ENCODE peak calls at places on chromosomes 11 and 22, in four cellular contexts. One of them, this sample, is unnamed.

GRCh38 chr22:44722611-44723010 is 20.6 kb downstream of the PRR5 start:
- DNase-seq in uterus: no peak
- DNase-seq in fibroblast of lung: no peak
- DNase-seq in lower leg skin: no peak
- DNase-seq in this sample: no peak

GRCh38 chr11:131690362-131690761 is 319.9 kb downstream of the NTM start:
- DNase-seq in uterus: no peak
- DNase-seq in fibroblast of lung: no peak
- DNase-seq in lower leg skin: no peak
- DNase-seq in this sample: no peak

GRCh38 chr11:65423516-65424199 is 1.1 kb downstream of the NEAT1 start:
- DNase-seq in uterus: peak
- DNase-seq in fibroblast of lung: peak
- DNase-seq in lower leg skin: no peak
- DNase-seq in this sample: no peak

GRCh38 chr22:20977516-20978170 is 4.5 kb upstream of the LZTR1 start:
- DNase-seq in uterus: no peak
- DNase-seq in fibroblast of lung: no peak
- DNase-seq in lower leg skin: no peak
- DNase-seq in this sample: no peak

GRCh38 chr11:103530257-103530656 is 421.0 kb downstream of the DYNC2H1 start:
- DNase-seq in uterus: no peak
- DNase-seq in fibroblast of lung: peak
- DNase-seq in lower leg skin: no peak
- DNase-seq in this sample: no peak

GRCh38 chr22:41943661-41944209 is 3.2 kb downstream of the CENPM start:
- DNase-seq in uterus: no peak
- DNase-seq in fibroblast of lung: peak
- DNase-seq in lower leg skin: no peak
- DNase-seq in this sample: no peak

GRCh38 chr11:128790200-128790599 is 76.9 kb downstream of the KCNJ1 start:
- DNase-seq in uterus: no peak
- DNase-seq in fibroblast of lung: peak
- DNase-seq in lower leg skin: no peak
- DNase-seq in this sample: no peak

GRCh38 chr11:130480166-130480565 is 31.7 kb downstream of the ADAMTS15 start:
- DNase-seq in uterus: no peak
- DNase-seq in fibroblast of lung: peak
- DNase-seq in lower leg skin: no peak
- DNase-seq in this sample: no peak

GRCh38 chr11:61917043-61917356 is 366 bp downstream of the RAB3IL1 start:
- DNase-seq in uterus: no peak
- DNase-seq in fibroblast of lung: no peak
- DNase-seq in lower leg skin: no peak
- DNase-seq in this sample: no peak

GRCh38 chr22:19819209-19819910 is 35.3 kb downstream of the GNB1L start:
- DNase-seq in uterus: no peak
- DNase-seq in fibroblast of lung: no peak
- DNase-seq in lower leg skin: no peak
- DNase-seq in this sample: no peak

GRCh38 chr11:6219359-6219758 is 14.0 kb downstream of the C11orf42 start:
- DNase-seq in uterus: no peak
- DNase-seq in fibroblast of lung: peak
- DNase-seq in lower leg skin: peak
- DNase-seq in this sample: peak

GRCh38 chr22:21989049-21989448 is 6.5 kb upstream of the TOP3B start:
- DNase-seq in uterus: no peak
- DNase-seq in fibroblast of lung: no peak
- DNase-seq in lower leg skin: no peak
- DNase-seq in this sample: no peak

GRCh38 chr22:47274196-47274595 is 511.7 kb downstream of the TBC1D22A start:
- DNase-seq in uterus: no peak
- DNase-seq in fibroblast of lung: no peak
- DNase-seq in lower leg skin: no peak
- DNase-seq in this sample: no peak

GRCh38 chr22:21866821-21867527 is 471 bp downstream of the MAPK1 start:
- DNase-seq in uterus: peak
- DNase-seq in fibroblast of lung: no peak
- DNase-seq in lower leg skin: peak
- DNase-seq in this sample: no peak

GRCh38 chr22:41848468-41848867 is 15.6 kb downstream of the SREBF2 start:
- DNase-seq in uterus: no peak
- DNase-seq in fibroblast of lung: no peak
- DNase-seq in lower leg skin: peak
- DNase-seq in this sample: no peak

GRCh38 chr11:100515087-100515486 is 172.0 kb upstream of the ARHGAP42 start:
- DNase-seq in uterus: no peak
- DNase-seq in fibroblast of lung: peak
- DNase-seq in lower leg skin: no peak
- DNase-seq in this sample: no peak

GRCh38 chr11:112773256-112773655 is 188.0 kb upstream of the NCAM1 start:
- DNase-seq in uterus: no peak
- DNase-seq in fibroblast of lung: no peak
- DNase-seq in lower leg skin: no peak
- DNase-seq in this sample: no peak

DNA sequence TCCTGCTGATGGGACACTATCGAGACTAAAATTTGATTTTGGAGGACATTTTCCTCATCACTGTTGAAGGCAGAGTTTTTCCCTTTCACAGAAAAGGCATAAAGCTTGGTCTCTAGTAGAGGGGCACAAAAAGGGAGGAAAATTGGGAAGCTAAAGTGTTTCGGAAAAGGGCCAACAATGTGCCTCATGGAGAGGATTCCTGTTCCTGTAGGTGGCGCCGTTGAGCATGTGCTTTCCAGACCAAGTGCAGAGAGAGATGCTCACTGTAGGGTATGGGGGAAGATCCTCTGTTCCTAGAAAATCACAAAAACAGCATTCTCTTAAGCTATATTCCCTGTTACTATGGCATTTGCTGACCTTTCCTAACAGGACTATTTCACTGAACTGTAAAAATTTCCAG is 18.4 kb upstream of the OR4C5 start:
- DNase-seq in uterus: no peak
- DNase-seq in fibroblast of lung: no peak
- DNase-seq in lower leg skin: no peak
- DNase-seq in this sample: no peak
- TF ChIP-seq CTCF in uterus: no peak
- TF ChIP-seq CTCF in fibroblast of lung: no peak
- TF ChIP-seq CTCF in lower leg skin: no peak
- TF ChIP-seq CTCF in this sample: no peak

GRCh38 chr11:45089845-45090499 is 56.5 kb upstream of the PRDM11 start:
- DNase-seq in uterus: no peak
- DNase-seq in fibroblast of lung: peak
- DNase-seq in lower leg skin: no peak
- DNase-seq in this sample: peak
- TF ChIP-seq CTCF in uterus: no peak
- TF ChIP-seq CTCF in fibroblast of lung: peak
- TF ChIP-seq CTCF in lower leg skin: no peak
- TF ChIP-seq CTCF in this sample: peak

DNA sequence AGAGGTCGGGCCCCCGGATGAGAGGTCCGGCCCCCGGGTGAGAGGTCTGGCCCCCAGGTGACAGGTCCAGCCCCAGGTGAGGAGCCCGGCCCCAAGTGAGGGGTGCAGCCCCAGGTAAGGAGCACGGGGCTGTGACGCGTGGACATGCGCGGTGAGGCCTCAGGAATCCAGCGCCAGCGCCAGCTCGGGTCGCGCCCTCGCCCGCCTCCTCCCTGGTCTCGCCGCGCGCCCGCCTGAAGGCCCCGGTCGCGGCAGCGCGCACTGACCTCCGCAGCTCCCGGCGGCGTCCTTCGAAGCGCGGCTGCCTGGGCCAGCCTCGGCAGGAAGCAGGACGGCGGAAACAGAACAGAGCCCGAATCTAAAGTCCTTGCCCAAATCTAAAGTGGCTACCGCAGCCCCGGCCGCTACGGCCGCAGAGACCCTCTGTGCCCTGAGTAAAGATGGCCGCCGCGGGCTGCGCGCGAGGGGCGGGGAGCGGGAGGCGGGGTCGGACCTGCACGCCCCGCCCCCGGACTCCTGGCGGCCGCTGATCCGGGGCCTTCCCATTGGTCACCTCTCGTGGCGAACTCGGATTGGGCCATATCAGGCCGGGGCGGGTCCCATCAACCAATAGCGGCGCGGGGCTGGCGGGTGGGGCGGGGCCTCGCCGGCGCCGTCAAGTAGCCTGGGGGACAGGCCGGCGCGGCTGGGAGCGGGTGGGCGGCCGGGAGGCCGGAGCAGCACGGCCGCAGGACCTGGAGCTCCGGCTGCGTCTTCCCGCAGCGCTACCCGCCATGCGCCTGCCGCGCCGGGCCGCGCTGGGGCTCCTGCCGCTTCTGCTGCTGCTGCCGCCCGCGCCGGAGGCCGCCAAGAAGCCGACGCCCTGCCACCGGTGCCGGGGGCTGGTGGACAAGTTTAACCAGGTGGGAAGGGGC is at the start of the genes ALG12 and CRELD2:
- DNase-seq in uterus: peak
- DNase-seq in fibroblast of lung: peak
- DNase-seq in lower leg skin: peak
- DNase-seq in this sample: peak
- TF ChIP-seq CTCF in uterus: peak
- TF ChIP-seq CTCF in fibroblast of lung: no peak
- TF ChIP-seq CTCF in lower leg skin: no peak
- TF ChIP-seq CTCF in this sample: no peak

GRCh38 chr11:125923012-125923579 is 18.8 kb downstream of the DDX25 start:
- DNase-seq in uterus: peak
- DNase-seq in fibroblast of lung: peak
- DNase-seq in lower leg skin: peak
- DNase-seq in this sample: peak
- TF ChIP-seq CTCF in uterus: peak
- TF ChIP-seq CTCF in fibroblast of lung: peak
- TF ChIP-seq CTCF in lower leg skin: no peak
- TF ChIP-seq CTCF in this sample: peak

GRCh38 chr11:124793466-124794278 is 6.5 kb downstream of the MSANTD2 start:
- DNase-seq in uterus: no peak
- DNase-seq in fibroblast of lung: peak
- DNase-seq in lower leg skin: no peak
- DNase-seq in this sample: no peak
- TF ChIP-seq CTCF in uterus: peak
- TF ChIP-seq CTCF in fibroblast of lung: peak
- TF ChIP-seq CTCF in lower leg skin: no peak
- TF ChIP-seq CTCF in this sample: peak

GRCh38 chr11:121291896-121292502 is 572 bp upstream of the SC5D start:
- DNase-seq in uterus: no peak
- DNase-seq in fibroblast of lung: peak
- DNase-seq in lower leg skin: no peak
- DNase-seq in this sample: no peak

GRCh38 chr11:121292503-121293275 is at the start of gene SC5D:
- DNase-seq in uterus: peak
- DNase-seq in fibroblast of lung: peak
- DNase-seq in lower leg skin: peak
- DNase-seq in this sample: peak

GRCh38 chr11:121295246-121296007 is 2.9 kb downstream of the SC5D start:
- DNase-seq in uterus: no peak
- DNase-seq in fibroblast of lung: no peak
- DNase-seq in lower leg skin: no peak
- DNase-seq in this sample: no peak

GRCh38 chr11:121293276-121293569 is 652 bp downstream of the SC5D start:
- DNase-seq in uterus: no peak
- DNase-seq in fibroblast of lung: no peak
- DNase-seq in lower leg skin: no peak
- DNase-seq in this sample: no peak

GRCh38 chr11:121291319-121291718 is 1.3 kb upstream of the SC5D start:
- DNase-seq in uterus: no peak
- DNase-seq in fibroblast of lung: no peak
- DNase-seq in lower leg skin: no peak
- DNase-seq in this sample: no peak
- TF ChIP-seq CTCF in uterus: no peak
- TF ChIP-seq CTCF in fibroblast of lung: no peak
- TF ChIP-seq CTCF in lower leg skin: no peak
- TF ChIP-seq CTCF in this sample: no peak